ENCODE peak calls at places on chromosome 10, in eight cellular contexts. Q, I, N, F, L, C, S and R are unnamed samples.

GRCh38 chr10:102401735-102402511 is 6.4 kb downstream of the NFKB2 start:
- DNase-seq in Q (no peak), I (peak), N (no peak), F (no peak), L (no peak), C (peak), S (peak), R (peak)

GRCh38 chr10:126583507-126584200 is 86.8 kb downstream of the C10orf90 start:
- DNase-seq in Q (no peak), I (no peak), N (no peak), F (no peak), L (no peak), C (no peak), S (no peak), R (no peak)

GRCh38 chr10:100816671-100817070 is 71.3 kb downstream of the PAX2 start:
- DNase-seq in Q (no peak), I (no peak), N (no peak), F (no peak), L (no peak), C (no peak), S (no peak), R (no peak)

GRCh38 chr10:88952647-88953111 is at the start of gene ACTA2:
- DNase-seq in Q (no peak), I (no peak), N (no peak), F (peak), L (no peak), C (peak), S (peak), R (no peak)

GRCh38 chr10:117461766-117462423 is 80.7 kb upstream of the EMX2 start:
- DNase-seq in Q (no peak), I (no peak), N (peak), F (no peak), L (no peak), C (peak), S (peak), R (no peak)

GRCh38 chr10:72790216-72790990 is 98.5 kb downstream of the MCU start:
- DNase-seq in Q (no peak), I (no peak), N (no peak), F (no peak), L (no peak), C (no peak), S (no peak), R (no peak)

GRCh38 chr10:100835810-100836209 is 77.0 kb upstream of the SLF2 start:
- DNase-seq in Q (no peak), I (no peak), N (no peak), F (no peak), L (no peak), C (no peak), S (no peak), R (no peak)

GRCh38 chr10:188546-188945 is 53.3 kb downstream of the ZMYND11 start:
- DNase-seq in Q (no peak), I (no peak), N (no peak), F (no peak), L (no peak), C (peak), S (no peak), R (no peak)

GRCh38 chr10:35191523-35191922 is 64.9 kb downstream of the CREM start:
- DNase-seq in Q (no peak), I (no peak), N (no peak), F (no peak), L (no peak), C (peak), S (no peak), R (no peak)

GRCh38 chr10:46232084-46232483 is 54.7 kb upstream of the ANTXRL start:
- DNase-seq in Q (no peak), I (peak), N (no peak), F (no peak), L (no peak), C (no peak), S (no peak), R (peak)

GRCh38 chr10:117262296-117263293 is 21.7 kb downstream of the SLC18A2 start:
- DNase-seq in Q (no peak), I (no peak), N (no peak), F (no peak), L (no peak), C (no peak), S (no peak), R (no peak)

GRCh38 chr10:17412323-17412722 is 42.1 kb downstream of the ST8SIA6 start:
- DNase-seq in Q (no peak), I (no peak), N (no peak), F (no peak), L (no peak), C (no peak), S (no peak), R (peak)

GRCh38 chr10:114174462-114175190 is 623 bp upstream of the CCDC186 start:
- DNase-seq in Q (peak), I (peak), N (no peak), F (no peak), L (peak), C (peak), S (peak), R (peak)

GRCh38 chr10:124124123-124124768 is 30.8 kb upstream of the CHST15 start:
- DNase-seq in Q (no peak), I (no peak), N (no peak), F (no peak), L (no peak), C (no peak), S (no peak), R (no peak)

GRCh38 chr10:3408603-3409365 is 236.2 kb upstream of the PITRM1 start:
- DNase-seq in Q (no peak), I (no peak), N (no peak), F (no peak), L (no peak), C (no peak), S (no peak), R (no peak)

GRCh38 chr10:122267849-122268737 is 3.0 kb upstream of the BTBD16 start:
- DNase-seq in Q (peak), I (no peak), N (no peak), F (no peak), L (peak), C (peak), S (peak), R (peak)
- TF ChIP-seq CTCF in Q (peak), I (peak), N (peak), F (peak), L (peak), C (peak), S (peak), R (peak)

GRCh38 chr10:133276100-133276434 is 601 bp downstream of the ADAM8 start:
- DNase-seq in Q (no peak), I (no peak), N (no peak), F (no peak), L (no peak), C (no peak), S (no peak), R (no peak)

GRCh38 chr10:133274751-133275682 is 1.7 kb downstream of the ADAM8 start:
- DNase-seq in Q (peak), I (no peak), N (no peak), F (no peak), L (peak), C (no peak), S (no peak), R (no peak)

GRCh38 chr10:133277277-133277992 is 767 bp upstream of the ADAM8 start:
- DNase-seq in Q (no peak), I (no peak), N (no peak), F (no peak), L (no peak), C (no peak), S (no peak), R (no peak)

GRCh38 chr10:133276435-133277201 is at the start of gene ADAM8:
- DNase-seq in Q (peak), I (peak), N (no peak), F (no peak), L (peak), C (no peak), S (no peak), R (peak)

DNA sequence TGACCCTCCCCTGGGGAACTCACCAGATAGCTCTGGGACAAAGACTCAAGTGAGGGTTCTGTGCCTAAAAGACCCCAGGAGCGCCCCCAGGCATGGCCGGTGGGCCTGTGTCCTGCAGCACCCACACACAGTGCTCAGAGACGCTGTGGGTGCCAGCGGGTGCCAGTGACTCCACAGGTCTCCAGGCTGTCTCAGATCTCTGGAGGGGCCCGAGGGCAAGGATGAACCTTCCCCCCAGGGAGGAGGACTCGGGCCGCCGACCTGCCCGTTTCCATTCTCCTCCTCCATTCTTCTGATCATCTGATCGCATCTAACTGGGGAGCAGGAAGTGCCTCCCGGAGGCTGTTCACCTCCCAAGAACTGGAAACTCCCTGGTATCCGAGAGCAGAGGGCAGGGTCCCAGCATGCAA is 980 bp downstream of the ADAM8 start:
- DNase-seq in Q (peak), I (no peak), N (no peak), F (no peak), L (peak), C (peak), S (no peak), R (no peak)
- TF ChIP-seq CTCF in Q (peak), I (no peak), N (no peak), F (no peak), L (peak), C (no peak), S (no peak), R (peak)

GRCh38 chr10:132462463-132463332 is 65.7 kb downstream of the PWWP2B start:
- DNase-seq in Q (no peak), I (no peak), N (no peak), F (no peak), L (no peak), C (no peak), S (no peak), R (no peak)

GRCh38 chr10:132465193-132465888 is 68.3 kb downstream of the PWWP2B start:
- DNase-seq in Q (no peak), I (no peak), N (no peak), F (no peak), L (no peak), C (no peak), S (no peak), R (no peak)

GRCh38 chr10:132461683-132462231 is 64.8 kb downstream of the PWWP2B start:
- DNase-seq in Q (no peak), I (no peak), N (no peak), F (no peak), L (no peak), C (no peak), S (no peak), R (no peak)

GRCh38 chr10:132464256-132465192 is 67.5 kb downstream of the PWWP2B start:
- DNase-seq in Q (no peak), I (peak), N (no peak), F (no peak), L (no peak), C (peak), S (peak), R (no peak)

DNA sequence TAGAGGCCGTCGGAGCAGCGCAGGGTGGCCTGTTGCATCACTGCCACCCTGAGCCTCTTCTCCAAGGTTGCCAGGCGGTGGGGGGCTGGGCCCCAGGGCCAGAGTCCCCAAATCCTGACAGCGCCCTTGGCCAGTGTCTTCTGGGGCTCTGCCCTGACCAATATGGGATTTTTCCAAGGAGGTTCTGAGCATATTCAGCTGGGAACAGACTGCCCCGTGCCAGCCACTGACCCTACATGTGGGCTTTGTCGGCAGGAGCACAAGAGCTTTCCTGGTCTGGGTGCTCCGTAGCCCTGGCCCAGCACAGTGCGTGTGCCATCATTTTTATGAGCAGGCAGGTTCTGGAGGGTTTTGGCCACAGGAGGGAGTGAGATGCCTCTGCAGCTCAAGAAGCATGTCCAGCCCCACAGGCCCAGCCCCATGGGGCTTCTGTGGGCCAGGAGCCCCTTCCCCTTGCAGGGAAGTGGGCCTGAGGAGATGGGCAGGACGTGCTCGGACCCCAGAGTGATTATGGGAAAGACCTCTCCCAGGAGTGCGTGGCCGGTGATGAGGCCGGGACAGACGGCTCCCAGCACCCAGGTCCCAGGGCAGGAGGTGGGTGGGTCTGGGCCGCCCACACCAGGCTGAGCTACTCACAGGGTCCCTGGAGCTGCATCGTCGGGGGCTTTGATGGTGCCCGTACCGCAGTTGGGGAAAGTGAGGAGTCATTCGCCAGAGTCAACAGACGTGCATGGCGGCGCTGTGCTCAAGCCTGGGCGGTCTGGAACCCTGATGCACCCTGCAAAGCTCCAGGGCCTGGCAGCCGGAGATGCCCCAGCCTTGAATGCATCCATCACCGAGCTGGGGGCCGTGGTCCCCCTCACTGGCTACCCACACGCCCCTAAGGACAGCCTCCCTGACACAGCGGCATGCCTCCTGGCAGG is 66.6 kb downstream of the PWWP2B start:
- DNase-seq in Q (no peak), I (no peak), N (no peak), F (no peak), L (peak), C (no peak), S (peak), R (no peak)
- TF ChIP-seq CTCF in Q (no peak), I (peak), N (peak), F (peak), L (peak), C (peak), S (peak), R (peak)

DNA sequence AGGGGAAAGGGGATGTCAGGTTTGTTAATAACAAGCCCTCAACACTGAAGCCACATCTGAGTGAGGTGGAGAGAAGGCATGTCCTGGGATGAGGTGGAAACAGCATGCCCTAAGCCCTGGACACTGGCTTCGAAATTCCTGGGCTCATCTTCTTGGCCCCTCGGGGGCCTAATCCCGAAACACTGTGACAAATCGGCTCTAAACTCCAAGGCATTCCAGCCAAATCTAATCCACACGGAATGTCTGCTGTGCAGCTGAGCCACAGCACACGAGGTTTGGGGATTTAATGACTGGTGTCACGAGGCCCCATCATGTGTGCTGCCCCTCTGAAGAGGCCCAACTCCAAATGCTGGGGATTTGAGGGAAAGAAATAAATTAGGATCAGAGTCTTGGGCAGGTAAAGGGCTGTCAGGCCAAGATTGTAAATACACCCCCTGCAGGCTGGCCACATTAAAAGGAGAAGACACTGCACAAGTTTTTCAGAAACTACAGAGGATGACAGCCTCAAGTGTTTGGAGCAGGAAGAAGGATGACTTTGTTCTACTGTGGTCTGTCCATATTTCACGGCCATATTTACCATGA is 83.0 kb upstream of the FGFR2 start:
- DNase-seq in Q (no peak), I (no peak), N (no peak), F (no peak), L (no peak), C (peak), S (no peak), R (no peak)
- TF ChIP-seq CTCF in Q (no peak), I (no peak), N (no peak), F (no peak), L (no peak), C (no peak), S (no peak), R (no peak)